ENCODE peak calls at places on chromosomes 5 and 9, in five cellular contexts. D, P, M, K and U are unnamed samples.

GRCh38 chr5:55908804-55909203 is 57.6 kb downstream of the IL31RA start:
- DNase-seq in M (no peak), K (no peak), P (no peak), D (no peak), U (no peak)

GRCh38 chr9:131096490-131097258 is at the start of gene AIF1L:
- DNase-seq in M (no peak), K (peak; percentile 97), D (no peak), P (no peak), U (no peak)

GRCh38 chr9:129919836-129920235 is 84.6 kb downstream of the USP20 start:
- DNase-seq in D (no peak), P (no peak), M (no peak), K (no peak), U (no peak)

GRCh38 chr9:129454468-129455067 is 166.3 kb downstream of the C9orf50 start:
- DNase-seq in K (no peak), P (no peak), D (no peak), M (no peak), U (no peak)

GRCh38 chr5:173228107-173228506 is 6.9 kb downstream of the NKX2-5 start:
- DNase-seq in D (no peak), M (no peak), K (no peak), P (no peak), U (no peak)

GRCh38 chr5:160382361-160382760 is 11.9 kb upstream of the C1QTNF2 start:
- DNase-seq in K (no peak), M (no peak), P (no peak), D (no peak), U (no peak)

GRCh38 chr5:55062039-55062779 is 38.2 kb downstream of the GZMK start:
- DNase-seq in K (no peak), M (no peak), P (no peak), D (no peak), U (no peak)

GRCh38 chr5:94968507-94969095 is 316.3 kb downstream of the MCTP1 start:
- DNase-seq in D (peak; percentile 11), P (no peak), M (peak; percentile 71), K (peak; percentile 64), U (peak; percentile 42)

GRCh38 chr5:157651623-157652376 is 438 bp downstream of the SOX30 start:
- DNase-seq in D (no peak), K (peak; percentile 77), M (no peak), P (no peak), U (no peak)

GRCh38 chr5:64693636-64694035 is 3.3 kb downstream of the SHISAL2B start:
- DNase-seq in K (no peak), D (no peak), M (no peak), P (no peak), U (no peak)

GRCh38 chr5:142387022-142387682 is 62.3 kb upstream of the SPRY4 start:
- DNase-seq in D (no peak), P (no peak), M (peak; percentile 16), K (no peak), U (no peak)

GRCh38 chr5:33439905-33440481 is 772 bp upstream of the TARS1 start:
- DNase-seq in M (no peak), D (no peak), K (no peak), P (no peak), U (no peak)

GRCh38 chr5:133707629-133708028 is 95.3 kb upstream of the FSTL4 start:
- DNase-seq in D (no peak), K (peak; percentile 24), M (no peak), P (no peak), U (no peak)

GRCh38 chr5:77960863-77961396 is 184.8 kb upstream of the TBCA start:
- DNase-seq in D (no peak), M (no peak), K (no peak), P (no peak), U (no peak)

GRCh38 chr9:107733530-107733907 is 243.9 kb upstream of the KLF4 start:
- DNase-seq in P (peak; percentile 88), K (no peak), D (no peak), M (no peak), U (no peak)

GRCh38 chr9:108854641-108855528 is 901 bp downstream of the ACTL7B start:
- DNase-seq in D (no peak), M (no peak), P (no peak), K (no peak), U (no peak)

GRCh38 chr9:108855888-108856287 is at the start of gene ACTL7B:
- DNase-seq in M (no peak), P (no peak), K (no peak), D (no peak), U (no peak)

GRCh38 chr9:108855529-108855886 is 278 bp downstream of the ACTL7B start:
- DNase-seq in P (no peak), K (no peak), D (no peak), M (no peak), U (no peak)

GRCh38 chr9:108852089-108852488 is 3.7 kb downstream of the ACTL7B start:
- DNase-seq in D (no peak), M (no peak), K (no peak), P (no peak), U (no peak)

DNA sequence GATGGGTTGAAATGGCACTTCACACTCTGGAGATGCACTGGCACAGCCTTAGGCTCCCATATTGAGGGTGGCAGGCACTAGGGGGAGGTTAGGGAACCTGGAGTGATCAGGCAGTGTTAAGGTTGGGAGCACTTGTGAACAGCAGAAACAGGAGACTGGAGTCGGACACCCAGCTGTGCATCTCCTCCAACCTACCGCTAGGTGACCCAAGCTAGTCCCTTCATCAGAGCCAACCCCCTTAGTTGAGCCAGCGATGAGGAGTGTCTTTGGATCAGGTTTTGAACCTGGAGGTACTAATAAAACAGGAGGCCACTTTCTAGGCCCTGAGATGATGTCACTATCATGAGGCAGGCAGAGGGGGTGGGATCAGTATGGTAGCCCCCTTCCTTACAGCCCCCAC is 1.7 kb downstream of the ACTL7B start:
- DNase-seq in D (no peak), K (peak; percentile 55), P (no peak), M (peak; percentile 17), U (no peak)
- TF ChIP-seq CTCF in D (no peak), K (peak; percentile 60), P (no peak), M (no peak), U (no peak)

DNA sequence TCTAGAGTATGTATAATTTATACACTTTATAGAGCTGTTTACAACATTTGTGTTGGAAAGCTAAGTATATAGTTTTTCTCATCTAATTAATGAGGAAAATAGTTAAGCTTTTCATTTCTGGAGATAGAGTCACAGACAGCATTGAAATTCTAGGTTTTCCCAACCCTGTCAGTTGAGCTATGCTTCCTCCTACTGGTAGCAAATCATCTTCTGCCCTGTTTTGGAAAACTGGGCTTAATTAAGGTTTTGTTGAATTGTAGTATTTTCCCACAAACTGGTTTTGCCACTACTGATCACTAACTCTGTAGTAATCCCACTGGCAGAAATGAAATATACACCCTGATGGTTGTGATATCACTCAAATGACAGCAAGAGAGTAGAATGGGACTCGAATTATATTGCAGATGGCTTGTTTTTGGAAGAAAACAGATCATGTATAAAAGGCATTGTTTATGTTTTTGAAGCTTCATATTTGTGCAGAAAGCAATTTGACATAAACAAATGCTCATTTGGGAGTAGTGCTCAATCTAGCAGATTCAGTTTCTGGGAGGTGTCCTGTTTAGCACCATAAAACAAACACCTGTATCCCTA is 46.6 kb downstream of the CD180 start:
- DNase-seq in M (no peak), P (no peak), K (no peak), D (no peak), U (no peak)
- TF ChIP-seq CTCF in M (peak; percentile 59), P (no peak), K (peak; percentile 75), D (peak; percentile 68), U (peak; percentile 72)

GRCh38 chr9:77672183-77672582 is 24.1 kb upstream of the GNA14 start:
- DNase-seq in P (no peak), K (no peak), M (no peak), D (no peak), U (no peak)
- TF ChIP-seq CTCF in P (no peak), K (no peak), M (no peak), D (no peak), U (no peak)

DNA sequence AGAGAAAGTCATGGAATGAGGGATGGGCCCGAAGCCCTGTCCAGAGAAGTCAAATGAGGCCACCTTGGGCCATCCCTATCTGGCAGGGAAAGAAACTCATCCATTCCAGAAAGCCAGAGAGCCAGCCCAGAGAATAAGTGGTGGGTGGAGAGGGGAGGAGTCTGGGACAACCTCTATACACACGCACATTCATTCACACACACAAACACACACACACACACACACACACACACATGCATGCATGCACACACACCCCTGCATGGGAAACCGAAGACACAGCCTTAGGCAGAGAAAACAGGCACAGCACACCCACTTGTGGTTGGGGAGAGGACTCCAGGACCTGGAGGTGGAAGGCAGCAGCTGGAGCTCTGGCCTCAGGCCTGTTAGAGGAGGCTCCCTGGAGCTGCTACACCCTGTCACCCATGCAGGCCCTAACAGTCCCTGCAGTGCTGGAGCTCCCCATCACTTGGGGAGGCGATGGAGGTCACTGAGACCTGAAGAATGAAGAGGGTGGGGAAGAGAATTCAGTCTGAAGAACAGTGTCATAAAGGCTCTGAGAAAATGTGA is 38.0 kb downstream of the TGFBI start:
- DNase-seq in P (peak; percentile 71), M (peak; percentile 60), K (peak; percentile 55), D (no peak), U (peak; percentile 67)
- TF ChIP-seq CTCF in P (no peak), M (no peak), K (peak; percentile 28), D (peak; percentile 50), U (peak; percentile 46)